ENCODE peak calls at places on chromosomes 1 and 21, in four cellular contexts. D is WTC11, B is HEK293T, N is K562. C is an unnamed sample.
A peak's percentile ranks its signal among the peaks of the same experiment; 100 is the strongest.

GRCh38 chr1:213296558-213296957 is 245.5 kb downstream of the RPS6KC1 start:
- DNase-seq in D (no peak), B (no peak), N (peak; percentile 65), C (no peak)

GRCh38 chr1:94299627-94300552 is 62.5 kb upstream of the ARHGAP29 start:
- DNase-seq in D (no peak), B (no peak), N (no peak), C (peak; percentile 41)

GRCh38 chr1:147545133-147545532 is 3.8 kb downstream of the BCL9 start:
- DNase-seq in D (peak; percentile 63), B (no peak), N (no peak), C (no peak)

GRCh38 chr1:161226320-161226711 is 456 bp downstream of the TOMM40L start:
- DNase-seq in D (no peak), B (no peak), N (peak; percentile 47), C (no peak)

GRCh38 chr1:232571523-232571922 is 58.4 kb downstream of the SIPA1L2 start:
- DNase-seq in D (no peak), B (no peak), N (peak; percentile 8), C (no peak)

GRCh38 chr1:201696217-201696761 is 132.7 kb upstream of the IPO9 start:
- DNase-seq in D (no peak), B (no peak), N (no peak), C (no peak)

GRCh38 chr1:36523850-36524249 is 41.1 kb upstream of the CSF3R start:
- DNase-seq in D (no peak), B (no peak), N (no peak), C (no peak)

GRCh38 chr21:46559291-46559983 is 45.4 kb downstream of the S100B start:
- DNase-seq in D (no peak), B (no peak), N (no peak), C (peak; percentile 41)

GRCh38 chr1:233328661-233329498 is 1.4 kb downstream of the MAP3K21 start:
- DNase-seq in D (no peak), B (no peak), N (no peak), C (no peak)

GRCh38 chr1:11521605-11522399 is 42.8 kb downstream of the DISP3 start:
- DNase-seq in D (peak; percentile 8), B (no peak), N (no peak), C (no peak)

GRCh38 chr1:54542120-54542961 is 5.7 kb upstream of the ACOT11 start:
- DNase-seq in D (peak; percentile 86), B (peak; percentile 84), N (peak; percentile 71), C (peak; percentile 81)
- TF ChIP-seq ELF4 in D (no peak), B (no peak), N (no peak), C (peak; percentile 39)

DNA sequence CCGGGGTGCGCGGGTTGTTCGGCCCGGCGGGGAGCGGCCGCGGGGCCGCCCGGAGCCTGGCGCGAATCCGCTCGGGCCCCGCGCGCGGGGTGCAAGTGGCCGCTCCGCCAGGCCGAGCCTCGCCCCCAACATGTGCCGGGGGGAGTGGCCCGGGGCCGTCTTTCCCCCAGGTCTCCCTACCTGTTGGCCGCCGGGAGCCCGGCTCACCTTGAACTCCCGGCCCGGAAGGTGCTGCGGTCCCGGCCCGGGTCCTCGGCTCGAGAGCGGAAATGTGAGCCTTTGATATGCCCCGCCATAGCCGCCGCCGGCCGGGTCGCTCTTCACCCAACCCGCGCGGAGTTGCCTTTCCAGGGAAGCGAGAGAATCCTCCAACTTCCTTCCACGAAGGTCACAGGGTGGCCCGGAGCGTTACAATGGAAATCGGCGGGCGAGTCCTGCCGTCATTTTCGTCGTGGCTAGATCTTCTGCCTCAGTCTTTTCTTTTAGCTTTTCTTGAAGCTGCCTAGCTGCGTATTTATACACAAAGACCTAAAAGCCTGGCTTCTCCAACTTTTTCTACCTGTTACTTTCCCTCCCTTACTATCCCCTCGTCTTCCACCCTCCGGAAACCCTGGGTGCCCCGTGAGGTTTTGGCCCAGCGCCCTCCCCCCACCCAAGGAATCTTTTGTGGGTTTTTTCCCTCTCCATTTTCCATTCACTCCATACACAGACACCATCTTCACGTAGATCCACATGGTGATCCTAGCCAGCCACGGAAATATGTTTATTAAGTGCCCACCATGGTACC is 856 bp downstream of the PTGFRN start:
- DNase-seq in D (peak; percentile 52), B (peak; percentile 63), N (peak; percentile 58), C (peak; percentile 25)
- TF ChIP-seq ELF4 in D (no peak), B (no peak), N (no peak), C (no peak)

GRCh38 chr1:1419812-1420653 is 1.0 kb downstream of the ANKRD65 start:
- DNase-seq in D (peak; percentile 52), B (no peak), N (no peak), C (no peak)

GRCh38 chr1:1419363-1419811 is 1.7 kb downstream of the ANKRD65 start:
- DNase-seq in D (no peak), B (no peak), N (no peak), C (no peak)

GRCh38 chr1:1421907-1422464 is 910 bp upstream of the ANKRD65 start:
- DNase-seq in D (no peak), B (no peak), N (no peak), C (no peak)

GRCh38 chr1:1421147-1421906 is at the start of gene ANKRD65:
- DNase-seq in D (peak; percentile 15), B (no peak), N (no peak), C (peak; percentile 74)

DNA sequence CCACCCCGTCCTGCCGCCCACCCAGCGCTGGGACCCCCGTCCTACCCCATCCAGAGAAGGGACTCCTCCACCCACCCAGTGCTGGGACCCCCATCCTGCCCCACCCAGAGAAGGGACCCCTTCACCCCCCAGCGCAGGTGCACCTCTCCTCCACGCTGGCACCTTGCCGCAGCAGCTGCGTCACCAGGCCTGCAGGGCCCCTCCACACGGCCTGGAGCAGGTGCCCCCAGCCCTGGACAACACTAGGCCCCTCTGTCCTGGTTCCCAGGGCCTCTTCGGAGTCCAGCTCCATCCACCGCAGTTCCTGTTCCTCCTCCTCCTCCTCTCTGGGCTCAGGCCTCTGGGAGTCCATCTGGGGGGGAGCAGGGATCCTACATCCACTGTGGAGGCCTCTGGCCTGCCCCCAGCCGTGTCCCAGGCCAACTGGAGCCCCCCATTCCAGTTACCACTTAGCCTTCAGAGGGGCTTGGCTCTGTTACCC is 382 bp downstream of the ANKRD65 start:
- DNase-seq in D (no peak), B (no peak), N (no peak), C (no peak)
- TF ChIP-seq ELF4 in D (no peak), B (no peak), N (no peak), C (no peak)

GRCh38 chr1:7264101-7264500 is 478.8 kb downstream of the CAMTA1 start:
- DNase-seq in D (no peak), B (no peak), N (no peak), C (no peak)

GRCh38 chr1:7267493-7267892 is 482.2 kb downstream of the CAMTA1 start:
- DNase-seq in D (no peak), B (no peak), N (no peak), C (peak; percentile 8)

GRCh38 chr1:7268983-7269382 is 483.7 kb downstream of the CAMTA1 start:
- DNase-seq in D (no peak), B (no peak), N (no peak), C (no peak)

GRCh38 chr1:7266561-7266960 is 481.3 kb downstream of the CAMTA1 start:
- DNase-seq in D (no peak), B (no peak), N (no peak), C (no peak)

GRCh38 chr1:7265771-7266371 is 480.6 kb downstream of the CAMTA1 start:
- DNase-seq in D (no peak), B (no peak), N (no peak), C (peak; percentile 79)
- TF ChIP-seq ELF4 in D (no peak), B (no peak), N (no peak), C (no peak)

DNA sequence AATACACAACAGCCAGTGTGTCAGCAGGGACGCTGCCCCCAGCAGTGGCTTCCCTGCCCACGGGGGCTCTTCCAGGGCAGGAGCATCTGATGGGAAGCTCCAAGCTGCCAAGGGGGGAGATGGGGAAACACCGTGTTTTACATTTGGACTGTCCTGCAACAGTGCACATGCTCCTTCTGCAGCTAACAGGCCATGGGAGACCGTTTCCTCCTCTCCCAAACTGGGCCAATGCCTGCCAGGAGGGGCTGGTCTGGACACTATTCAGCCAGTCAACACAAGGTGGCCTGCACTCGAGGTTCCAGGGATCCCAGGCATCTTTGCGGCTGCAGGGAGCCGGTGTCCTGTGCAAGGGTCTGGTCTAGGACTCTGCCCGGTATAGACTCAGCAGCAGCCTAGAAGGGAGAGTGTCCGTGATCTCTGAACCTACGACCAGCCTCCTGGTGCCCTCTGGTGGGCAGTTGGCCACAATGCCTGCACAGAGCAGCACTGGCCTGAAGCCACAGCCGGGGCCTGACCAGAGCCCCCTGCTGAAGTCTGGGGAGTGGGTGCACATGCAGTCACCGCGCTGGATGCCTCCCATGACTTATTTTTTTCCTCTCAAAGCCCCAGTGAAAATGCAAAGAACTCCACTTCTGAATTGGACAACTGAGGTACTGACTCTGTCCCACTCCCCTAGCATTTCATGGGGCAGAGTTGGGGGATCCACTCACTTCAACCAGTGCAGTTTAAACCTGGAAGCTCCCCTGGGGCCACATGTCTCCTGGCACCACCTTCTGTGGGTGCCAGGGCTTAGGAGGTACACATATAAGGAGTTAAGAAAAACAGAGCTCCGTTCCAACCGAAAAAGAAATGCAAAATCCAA is 33.3 kb downstream of the RCC2 start:
- DNase-seq in D (peak; percentile 89), B (peak; percentile 77), N (peak; percentile 82), C (peak; percentile 71)
- TF ChIP-seq ELF4 in D (no peak), B (no peak), N (no peak), C (no peak)

DNA sequence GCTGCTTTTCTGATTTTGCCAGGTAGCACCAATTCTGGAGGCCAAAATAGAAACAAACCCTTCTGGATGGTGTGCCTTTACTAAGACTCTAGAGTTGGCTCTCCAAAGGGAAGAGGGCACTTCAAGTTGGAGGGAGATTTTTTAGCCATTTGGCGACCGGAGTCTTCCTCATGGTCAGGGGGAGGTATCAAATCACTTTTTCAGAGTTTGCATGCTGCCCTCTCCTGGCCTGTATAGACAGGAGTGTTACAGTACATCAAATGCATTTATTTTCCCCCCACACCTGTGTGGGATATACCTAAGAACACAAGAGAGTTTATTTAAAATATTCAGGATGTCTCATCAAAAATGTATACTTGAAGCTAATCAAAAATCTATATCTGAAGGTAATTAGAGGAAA is 3.2 kb downstream of the GREM2 start:
- DNase-seq in D (peak; percentile 22), B (peak; percentile 45), N (peak; percentile 6), C (no peak)
- TF ChIP-seq ELF4 in D (no peak), B (no peak), N (no peak), C (no peak)

DNA sequence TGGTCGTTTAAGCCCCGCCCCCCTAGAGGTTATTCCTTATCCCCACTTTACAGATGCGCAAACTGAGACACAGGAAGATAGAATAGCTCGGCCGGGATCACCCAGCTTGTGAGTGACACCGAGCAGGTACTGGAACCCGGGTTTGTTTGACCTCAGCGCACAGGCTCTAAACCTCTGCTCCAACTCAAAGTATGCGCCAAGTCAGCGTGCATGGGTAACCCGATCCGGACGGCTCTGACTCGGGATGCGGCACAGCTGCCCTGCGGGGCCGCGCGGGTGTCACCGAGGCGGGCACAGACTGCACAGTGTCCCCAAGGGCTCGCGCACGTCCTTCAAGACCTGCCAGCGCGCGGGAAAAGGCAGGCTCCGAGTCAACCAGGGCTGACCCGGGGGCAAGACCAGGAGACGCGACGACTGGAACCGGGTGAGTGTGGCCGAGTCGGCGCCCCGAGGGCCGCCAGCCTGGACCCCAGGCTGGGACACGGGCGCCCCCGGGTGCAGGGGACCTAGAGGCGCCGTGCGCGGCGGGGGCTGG is 102.0 kb upstream of the SOD1 start:
- DNase-seq in D (peak; percentile 60), B (no peak), N (no peak), C (no peak)
- TF ChIP-seq ELF4 in D (no peak), B (no peak), N (no peak), C (no peak)

GRCh38 chr1:229127301-229127700 is 143.6 kb upstream of the RAB4A start:
- DNase-seq in D (no peak), B (no peak), N (no peak), C (no peak)
- TF ChIP-seq ELF4 in D (no peak), B (no peak), N (no peak), C (no peak)